ENCODE peak calls at places on chromosomes 1 and 21, in eight cellular contexts. Q is left ventricle myocardium inferior, G is upper lobe of right lung, T is GM10248, O is cardiac muscle cell, D is dorsolateral prefrontal cortex, C is PC-9, L is WTC11. B is an unnamed sample.
A peak's percentile ranks its signal among the peaks of the same experiment; 100 is the strongest.

GRCh38 chr1:208910161-208910560 is 666.0 kb upstream of the PLXNA2 start:
- DNase-seq in Q (no peak), D (no peak), G (no peak), O (no peak), C (no peak), L (no peak), T (no peak), B (no peak)

GRCh38 chr1:207404849-207405525 is 49.1 kb upstream of the CR2 start:
- DNase-seq in Q (no peak), O (peak; percentile 83), C (no peak), L (no peak), D (no peak), T (peak; percentile 62), G (no peak), B (no peak)

GRCh38 chr1:39609618-39610331 is 29.7 kb downstream of the HEYL start:
- DNase-seq in O (peak; percentile 67), L (peak; percentile 96), C (peak; percentile 72), Q (peak; percentile 82), G (peak; percentile 87), T (peak; percentile 88), D (no peak), B (peak; percentile 87)

GRCh38 chr21:26546698-26547097 is 26.4 kb downstream of the CYYR1 start:
- DNase-seq in G (no peak), D (no peak), T (no peak), O (no peak), L (no peak), C (no peak), Q (peak; percentile 22), B (no peak)

GRCh38 chr1:214102907-214103306 is 115.1 kb downstream of the PROX1 start:
- DNase-seq in O (peak; percentile 82), Q (no peak), T (no peak), D (no peak), G (no peak), L (no peak), C (peak; percentile 3), B (no peak)

GRCh38 chr1:96649301-96649700 is 72.3 kb upstream of the PTBP2 start:
- DNase-seq in L (no peak), D (no peak), Q (no peak), O (no peak), G (no peak), C (no peak), T (no peak), B (no peak)

GRCh38 chr1:85296980-85297379 is 20.5 kb upstream of the BCL10 start:
- DNase-seq in G (no peak), D (no peak), T (no peak), Q (no peak), L (no peak), C (no peak), O (no peak), B (no peak)

GRCh38 chr1:107821340-107821739 is 143.6 kb downstream of the VAV3 start:
- DNase-seq in D (no peak), O (no peak), C (no peak), T (no peak), L (no peak), Q (no peak), G (no peak), B (no peak)

GRCh38 chr1:31954607-31955283 is 16.6 kb upstream of the PTP4A2 start:
- DNase-seq in O (peak; percentile 99), G (peak; percentile 90), Q (peak; percentile 83), D (no peak), T (no peak), L (no peak), C (peak; percentile 74), B (peak; percentile 86)

GRCh38 chr1:209250970-209251636 is 332.4 kb upstream of the CAMK1G start:
- DNase-seq in T (no peak), C (no peak), L (no peak), D (no peak), G (no peak), Q (no peak), O (no peak), B (no peak)

GRCh38 chr1:5522605-5523145 is 469.6 kb downstream of the NPHP4 start:
- DNase-seq in D (no peak), T (no peak), C (no peak), O (no peak), L (no peak), G (no peak), Q (no peak), B (no peak)

GRCh38 chr1:50471967-50472366 is 48.7 kb upstream of the DMRTA2 start:
- DNase-seq in G (no peak), T (no peak), C (no peak), Q (no peak), D (no peak), O (no peak), L (no peak), B (no peak)

GRCh38 chr1:109369167-109369746 is 28.5 kb downstream of the SORT1 start:
- DNase-seq in D (no peak), O (no peak), Q (no peak), G (no peak), C (no peak), T (no peak), L (no peak), B (no peak)

GRCh38 chr1:54982739-54983138 is 2.3 kb downstream of the TMEM61 start:
- DNase-seq in D (no peak), Q (no peak), L (no peak), C (no peak), T (no peak), G (peak; percentile 6), O (no peak), B (no peak)
- TF ChIP-seq CTCF in D (no peak), Q (no peak), L (no peak), C (no peak), T (no peak), G (no peak), O (no peak), B (no peak)

DNA sequence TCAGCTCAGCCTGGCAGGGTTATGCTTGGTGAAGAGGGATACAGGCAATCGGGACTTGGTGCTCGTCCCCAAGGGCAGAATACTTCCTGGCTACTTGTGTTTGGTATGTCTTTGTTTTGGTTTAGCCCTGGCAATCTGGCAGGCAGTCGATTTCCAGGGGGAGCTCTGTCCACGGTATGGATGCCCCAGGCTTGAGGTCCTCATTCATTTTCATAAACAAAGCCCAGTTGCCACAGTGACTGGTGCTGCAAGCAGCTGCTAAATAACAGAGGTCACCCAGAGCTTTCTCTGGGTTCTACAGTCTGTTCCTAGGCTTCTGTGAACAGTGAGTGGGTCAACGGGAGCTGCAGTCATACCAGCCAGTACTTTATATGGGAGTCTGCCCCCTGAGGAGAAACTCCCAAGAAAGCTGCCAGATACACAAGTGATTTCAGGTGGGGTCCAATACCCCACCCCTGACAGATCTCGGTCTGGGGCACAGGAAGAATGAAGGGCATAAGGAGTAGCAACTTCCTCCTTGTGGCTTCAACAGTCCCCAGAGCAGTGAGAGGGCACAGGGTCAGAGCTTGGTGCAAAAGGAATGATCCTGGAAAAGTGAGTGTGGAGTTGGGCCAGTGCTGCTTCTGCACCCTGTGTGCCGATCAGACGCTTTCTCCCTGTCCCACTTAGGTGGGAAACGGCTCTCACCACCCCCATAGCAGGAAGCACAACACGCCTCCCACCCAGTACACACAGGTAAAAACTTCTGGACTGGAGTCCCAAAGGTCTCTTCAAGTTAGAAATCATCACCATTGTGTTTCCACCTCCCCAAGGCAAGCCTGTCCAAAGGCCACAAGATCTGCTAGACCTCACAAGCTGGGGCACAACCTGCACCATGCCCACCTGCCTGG is 55.5 kb downstream of the TGFBR3 start:
- DNase-seq in Q (peak; percentile 80), O (peak; percentile 87), T (no peak), C (peak; percentile 69), L (no peak), D (no peak), G (peak; percentile 66), B (no peak)
- TF ChIP-seq CTCF in Q (peak; percentile 53), O (peak; percentile 54), T (no peak), C (no peak), L (no peak), D (peak; percentile 37), G (peak; percentile 40), B (no peak)

DNA sequence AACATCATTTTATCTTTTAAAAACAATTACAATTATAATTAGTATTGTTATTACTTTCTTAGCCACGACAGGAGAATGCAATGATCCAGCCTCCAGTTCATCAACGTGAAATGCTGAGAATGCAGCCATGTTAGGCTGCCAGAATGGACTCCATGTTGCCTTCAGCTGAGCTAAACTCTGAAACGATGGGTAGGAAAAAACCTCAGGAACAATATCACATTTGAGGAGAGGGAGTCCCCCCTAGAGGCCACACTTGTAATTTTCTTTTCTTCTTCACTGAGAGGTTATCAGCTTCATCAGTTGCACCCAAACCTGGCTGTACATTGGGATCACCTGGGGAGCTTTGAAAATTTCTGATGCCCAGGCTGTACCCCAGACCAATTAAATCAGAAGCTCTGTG is 34.6 kb upstream of the DNAH14 start:
- DNase-seq in C (no peak), T (no peak), G (no peak), O (peak; percentile 13), Q (no peak), L (no peak), D (no peak), B (no peak)
- TF ChIP-seq CTCF in C (peak; percentile 61), T (no peak), G (no peak), O (no peak), Q (no peak), L (peak; percentile 46), D (no peak), B (no peak)

GRCh38 chr1:155250246-155250632 is 5.0 kb downstream of the ENTREP3 start:
- DNase-seq in D (no peak), T (no peak), L (peak; percentile 31), O (no peak), Q (no peak), G (no peak), C (no peak), B (no peak)

GRCh38 chr1:155251566-155251965 is 3.7 kb downstream of the ENTREP3 start:
- DNase-seq in O (no peak), C (no peak), Q (no peak), T (no peak), L (no peak), D (no peak), G (no peak), B (no peak)

GRCh38 chr1:155247667-155248563 is 7.4 kb downstream of the ENTREP3 start:
- DNase-seq in T (no peak), D (no peak), G (no peak), O (no peak), C (no peak), Q (no peak), L (no peak), B (no peak)

GRCh38 chr1:155253208-155253607 is 2.1 kb downstream of the ENTREP3 start:
- DNase-seq in C (no peak), Q (no peak), G (no peak), D (no peak), T (no peak), L (no peak), O (no peak), B (no peak)

DNA sequence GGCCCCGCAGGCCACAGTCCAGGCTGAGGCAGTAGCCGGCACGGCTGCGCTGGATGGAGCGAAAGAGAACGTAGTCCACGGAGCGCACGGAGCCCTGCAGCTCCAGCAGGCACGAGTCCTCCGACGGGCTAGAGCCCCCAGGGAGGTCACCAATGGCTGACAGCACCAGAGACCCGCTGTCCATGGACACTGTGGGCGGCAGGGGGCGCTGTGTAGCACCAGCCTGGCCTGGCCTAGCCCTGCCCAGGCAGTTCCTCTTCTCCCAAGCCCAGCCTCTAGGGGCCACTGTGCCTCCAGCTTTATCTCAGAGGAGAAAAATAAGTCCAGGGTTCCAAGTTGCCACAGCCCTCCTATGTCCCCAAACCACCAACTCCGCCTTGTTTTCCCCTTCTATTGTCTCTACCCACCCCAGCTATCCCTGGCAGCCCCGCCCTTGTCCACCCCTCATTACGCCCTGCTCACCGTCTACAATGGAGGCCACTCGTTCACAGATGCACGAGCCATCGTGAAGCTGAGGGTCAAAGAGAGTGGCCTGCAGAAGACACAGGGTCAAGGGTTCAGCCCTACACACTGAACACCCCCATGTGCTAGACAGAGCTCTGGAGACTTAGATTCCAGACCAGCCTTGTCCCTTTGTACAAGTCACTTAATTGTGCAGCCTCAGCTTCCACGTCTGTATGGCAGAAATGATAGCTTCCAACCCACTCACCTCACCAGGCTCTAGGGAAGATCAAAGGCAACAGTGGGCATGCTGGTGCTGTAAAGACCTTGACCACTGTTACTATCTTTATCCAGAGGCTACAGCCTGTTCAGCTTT is 4.4 kb downstream of the ENTREP3 start:
- DNase-seq in T (peak; percentile 96), O (peak; percentile 94), C (peak; percentile 88), G (peak; percentile 96), L (peak; percentile 99), D (peak; percentile 90), Q (peak; percentile 92), B (peak; percentile 94)
- TF ChIP-seq CTCF in T (peak; percentile 100), O (peak; percentile 100), C (peak; percentile 96), G (peak; percentile 100), L (peak; percentile 99), D (peak; percentile 100), Q (peak; percentile 100), B (peak; percentile 95)

B was measured in testis.